ENCODE peak calls at places on chromosomes 3 and 15, in six cellular contexts. H is transverse colon, J is HepG2, Y is spleen, D is stomach, P is HCT116. G is an unnamed sample.

GRCh38 chr3:183626877-183627594 is 8.4 kb upstream of the KLHL24 start:
- DNase-seq in H (no peak), P (no peak), Y (no peak), J (no peak), D (no peak), G (no peak)

GRCh38 chr3:82739390-82739789 is 977.9 kb upstream of the GBE1 start:
- DNase-seq in P (no peak), J (no peak), H (no peak), D (no peak), Y (no peak), G (no peak)

GRCh38 chr3:5011555-5012256 is 32.5 kb downstream of the BHLHE40 start:
- DNase-seq in D (no peak), H (no peak), P (no peak), J (no peak), Y (peak), G (no peak)

GRCh38 chr3:30347679-30348216 is 258.7 kb upstream of the TGFBR2 start:
- DNase-seq in H (no peak), J (peak), P (no peak), D (no peak), Y (no peak), G (no peak)

GRCh38 chr3:143327388-143327787 is 207.8 kb downstream of the CHST2 start:
- DNase-seq in P (no peak), Y (no peak), H (no peak), J (no peak), D (no peak), G (no peak)

GRCh38 chr15:54127574-54127973 is 149.3 kb downstream of the UNC13C start:
- DNase-seq in P (no peak), H (no peak), J (no peak), Y (no peak), D (no peak), G (no peak)

GRCh38 chr15:87362531-87362930 is 894.0 kb downstream of the NTRK3 start:
- DNase-seq in H (no peak), P (no peak), D (no peak), Y (no peak), J (no peak), G (no peak)

GRCh38 chr15:58432421-58432820 is 630 bp downstream of the LIPC start:
- DNase-seq in Y (no peak), J (no peak), H (no peak), D (no peak), P (no peak), G (no peak)

GRCh38 chr3:40187945-40188344 is 121.6 kb upstream of the EIF1B start:
- DNase-seq in D (no peak), P (no peak), H (no peak), J (no peak), Y (no peak), G (no peak)

GRCh38 chr15:92161039-92161670 is 232.5 kb upstream of the ST8SIA2 start:
- DNase-seq in J (no peak), P (no peak), Y (no peak), D (no peak), H (no peak), G (no peak)

GRCh38 chr3:11757441-11757875 is 89.2 kb downstream of the TAMM41 start:
- DNase-seq in D (no peak), Y (no peak), H (no peak), J (no peak), P (no peak), G (no peak)

GRCh38 chr3:15630646-15631350 is 29.3 kb downstream of the BTD start:
- DNase-seq in J (no peak), H (no peak), P (no peak), D (no peak), Y (no peak), G (no peak)

GRCh38 chr3:184952671-184953070 is 140.7 kb downstream of the VPS8 start:
- DNase-seq in J (no peak), D (no peak), H (no peak), Y (no peak), P (no peak), G (no peak)

GRCh38 chr3:16937421-16937820 is 52.7 kb downstream of the PLCL2 start:
- DNase-seq in P (no peak), H (no peak), D (no peak), J (no peak), Y (no peak), G (no peak)

GRCh38 chr3:38651153-38651789 is 1.8 kb upstream of the SCN5A start:
- DNase-seq in J (peak), D (peak), Y (peak), H (peak), P (peak), G (no peak)

GRCh38 chr3:32481791-32482631 is 20.6 kb downstream of the CMTM6 start:
- DNase-seq in H (no peak), J (no peak), P (no peak), D (no peak), Y (no peak), G (no peak)

GRCh38 chr15:62068071-62068786 is 1.5 kb downstream of the C2CD4A start:
- DNase-seq in P (no peak), H (peak), D (peak), J (peak), Y (peak), G (no peak)

GRCh38 chr15:72368315-72368714 is 7.5 kb downstream of the HEXA start:
- DNase-seq in H (no peak), J (no peak), D (no peak), Y (no peak), P (no peak), G (no peak)

GRCh38 chr3:187019542-187020072 is 89.3 kb downstream of the ST6GAL1 start:
- DNase-seq in J (peak), P (no peak), H (no peak), Y (no peak), D (no peak), G (no peak)

GRCh38 chr3:84836961-84837360 is 121.8 kb upstream of the CADM2 start:
- DNase-seq in P (no peak), J (no peak), H (no peak), Y (no peak), D (peak), G (no peak)

GRCh38 chr3:49785565-49786356 is 581 bp downstream of the IP6K1 start:
- DNase-seq in J (no peak), H (peak), D (peak), P (no peak), Y (no peak), G (peak)

GRCh38 chr3:40523781-40524180 is 979 bp upstream of the ZNF621 start:
- DNase-seq in Y (no peak), J (no peak), P (no peak), D (no peak), H (no peak), G (no peak)

GRCh38 chr15:69824075-69824876 is 273.4 kb downstream of the TLE3 start:
- DNase-seq in Y (no peak), P (no peak), D (no peak), J (no peak), H (no peak), G (no peak)

GRCh38 chr3:111823341-111823830 is 35.7 kb upstream of the PHLDB2 start:
- DNase-seq in P (no peak), D (no peak), H (no peak), J (no peak), Y (no peak), G (no peak)

GRCh38 chr3:11035757-11036505 is 43.4 kb downstream of the SLC6A1 start:
- DNase-seq in Y (peak), J (no peak), H (no peak), D (no peak), P (no peak), G (no peak)

GRCh38 chr15:45091161-45091560 is 22.8 kb downstream of the DUOX2 start:
- DNase-seq in H (no peak), J (peak), D (no peak), Y (no peak), P (no peak), G (no peak)

DNA sequence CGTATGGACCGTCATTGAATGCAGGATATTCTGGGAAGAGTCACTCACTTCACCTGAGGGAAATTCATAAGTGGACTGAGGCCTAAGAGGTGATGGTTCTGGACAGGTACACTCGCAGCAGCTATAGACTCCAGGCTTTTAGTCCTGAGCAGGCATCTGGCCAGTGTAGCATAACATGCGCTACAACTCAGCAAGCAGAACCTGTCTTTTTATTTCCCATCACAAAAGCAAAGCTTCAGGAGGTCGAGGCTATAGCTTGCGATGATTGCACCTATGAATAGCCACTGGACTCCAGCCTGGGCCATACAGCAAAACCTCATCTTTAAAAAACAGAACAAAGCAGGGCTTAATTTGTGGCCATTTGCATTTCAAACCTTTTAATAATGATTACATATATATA is 185.8 kb downstream of the KCNH8 start:
- DNase-seq in D (no peak), P (no peak), J (no peak), Y (no peak), H (no peak), G (no peak)
- TF ChIP-seq POLR2AphosphoS5 in D (no peak), P (no peak), J (no peak), Y (no peak), H (no peak), G (no peak)

GRCh38 chr15:98779463-98780071 is 131.2 kb downstream of the IGF1R start:
- DNase-seq in D (peak), P (peak), Y (peak), H (peak), J (peak), G (no peak)
- TF ChIP-seq CTCF in D (peak), P (peak), Y (peak), H (peak), J (peak), G (peak)

GRCh38 chr15:79678032-79678701 is 218.6 kb downstream of the MTHFS start:
- DNase-seq in P (no peak), Y (no peak), H (no peak), D (no peak), J (no peak), G (no peak)

GRCh38 chr15:79682285-79682684 is 214.5 kb downstream of the MTHFS start:
- DNase-seq in J (no peak), P (no peak), H (no peak), Y (no peak), D (no peak), G (no peak)

GRCh38 chr15:79680721-79681120 is 216.1 kb downstream of the MTHFS start:
- DNase-seq in Y (no peak), P (no peak), D (no peak), H (no peak), J (no peak), G (no peak)

GRCh38 chr15:79682851-79683288 is 213.9 kb downstream of the MTHFS start:
- DNase-seq in P (no peak), H (no peak), D (no peak), J (no peak), Y (no peak), G (no peak)
- H3K27ac ChIP-seq in P (no peak), H (no peak), D (no peak), J (no peak), Y (no peak), G (no peak)

GRCh38 chr3:188680189-188680588 is 491.6 kb upstream of the TPRG1 start:
- DNase-seq in Y (no peak), J (no peak), D (no peak), P (no peak), H (no peak), G (no peak)
- TF ChIP-seq POLR2AphosphoS5 in Y (no peak), J (no peak), D (no peak), P (no peak), H (peak), G (no peak)

DNA sequence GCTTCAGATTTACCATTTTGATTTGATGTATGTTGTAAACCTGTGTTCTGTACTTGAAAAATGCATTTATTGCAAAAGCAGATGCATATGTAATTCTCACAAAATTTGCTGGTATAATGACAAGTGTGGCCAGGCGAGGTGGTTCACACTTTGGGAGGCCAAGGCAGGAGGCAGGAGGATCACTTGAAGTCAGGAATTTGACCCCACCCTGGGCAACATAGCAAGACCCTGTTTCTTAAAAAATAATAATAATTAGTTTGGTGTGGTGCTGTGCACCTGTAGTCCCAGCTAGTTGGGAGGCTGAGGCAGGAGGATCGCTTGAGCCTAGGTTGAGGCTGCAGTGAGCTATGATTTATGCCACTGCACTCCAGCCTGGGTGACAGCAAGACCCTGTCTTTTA is 4.7 kb upstream of the HYKK start:
- DNase-seq in D (no peak), Y (no peak), P (no peak), H (no peak), J (no peak), G (no peak)
- TF ChIP-seq CTCF in D (no peak), Y (no peak), P (no peak), H (no peak), J (no peak), G (no peak)

GRCh38 chr15:68114356-68114755 is 60.2 kb downstream of the PIAS1 start:
- DNase-seq in J (no peak), D (no peak), Y (no peak), P (no peak), H (no peak), G (no peak)
- H3K27ac ChIP-seq in J (no peak), D (peak), Y (peak), P (no peak), H (peak), G (no peak)

GRCh38 chr3:127600749-127601456 is 2.7 kb downstream of the MCM2 start:
- DNase-seq in H (no peak), D (no peak), P (no peak), Y (no peak), J (no peak), G (no peak)
- TF ChIP-seq POLR2AphosphoS5 in H (no peak), D (no peak), P (no peak), Y (no peak), J (no peak), G (no peak)

G was measured in vagina.